ENCODE peak calls at places on chromosome 14, in ten cellular contexts. One of them, this sample, is unnamed.

GRCh38 chr14:65103150-65103760 is 938 bp upstream of the MAX start:
- DNase-seq in effector memory CD4-positive, alpha-beta T cell: no peak
- DNase-seq in SJCRH30: peak; percentile 38
- DNase-seq in activated CD4-positive, alpha-beta T cell treated with anti-CD3 and anti-CD28 coated beads, Interleukin-2, amount 50 U/mL, for 48 hours: peak; percentile 25
- DNase-seq in Panc1: no peak
- DNase-seq in NCI-H748 treated with DMSO at 0.1 percent for 48 hours: peak; percentile 67
- DNase-seq in heart right ventricle: no peak
- DNase-seq in CD4-positive, alpha-beta T cell: no peak
- DNase-seq in pons: no peak
- DNase-seq in Ammon's horn: peak; percentile 14
- DNase-seq in this sample: peak; percentile 71

GRCh38 chr14:95689441-95689840 is 3.2 kb downstream of the TCL1B start:
- DNase-seq in Ammon's horn: no peak
- DNase-seq in NCI-H748 treated with DMSO at 0.1 percent for 48 hours: no peak
- DNase-seq in Panc1: no peak
- DNase-seq in activated CD4-positive, alpha-beta T cell treated with anti-CD3 and anti-CD28 coated beads, Interleukin-2, amount 50 U/mL, for 48 hours: no peak
- DNase-seq in SJCRH30: no peak
- DNase-seq in heart right ventricle: no peak
- DNase-seq in pons: no peak
- DNase-seq in CD4-positive, alpha-beta T cell: no peak
- DNase-seq in effector memory CD4-positive, alpha-beta T cell: no peak
- DNase-seq in this sample: no peak

GRCh38 chr14:101499513-101499912 is 61.8 kb upstream of the DIO3 start:
- DNase-seq in activated CD4-positive, alpha-beta T cell treated with anti-CD3 and anti-CD28 coated beads, Interleukin-2, amount 50 U/mL, for 48 hours: no peak
- DNase-seq in NCI-H748 treated with DMSO at 0.1 percent for 48 hours: no peak
- DNase-seq in Panc1: no peak
- DNase-seq in Ammon's horn: no peak
- DNase-seq in SJCRH30: no peak
- DNase-seq in CD4-positive, alpha-beta T cell: no peak
- DNase-seq in heart right ventricle: no peak
- DNase-seq in pons: no peak
- DNase-seq in effector memory CD4-positive, alpha-beta T cell: no peak
- DNase-seq in this sample: no peak

GRCh38 chr14:53355581-53356112 is 202.5 kb upstream of the DDHD1 start:
- DNase-seq in Ammon's horn: peak; percentile 13
- DNase-seq in activated CD4-positive, alpha-beta T cell treated with anti-CD3 and anti-CD28 coated beads, Interleukin-2, amount 50 U/mL, for 48 hours: no peak
- DNase-seq in NCI-H748 treated with DMSO at 0.1 percent for 48 hours: no peak
- DNase-seq in heart right ventricle: no peak
- DNase-seq in pons: peak; percentile 36
- DNase-seq in SJCRH30: peak; percentile 93
- DNase-seq in Panc1: no peak
- DNase-seq in CD4-positive, alpha-beta T cell: no peak
- DNase-seq in effector memory CD4-positive, alpha-beta T cell: no peak
- DNase-seq in this sample: no peak

GRCh38 chr14:86217523-86217922 is 687.6 kb downstream of the FLRT2 start:
- DNase-seq in CD4-positive, alpha-beta T cell: no peak
- DNase-seq in NCI-H748 treated with DMSO at 0.1 percent for 48 hours: no peak
- DNase-seq in Panc1: no peak
- DNase-seq in Ammon's horn: no peak
- DNase-seq in activated CD4-positive, alpha-beta T cell treated with anti-CD3 and anti-CD28 coated beads, Interleukin-2, amount 50 U/mL, for 48 hours: no peak
- DNase-seq in effector memory CD4-positive, alpha-beta T cell: no peak
- DNase-seq in SJCRH30: no peak
- DNase-seq in heart right ventricle: no peak
- DNase-seq in pons: no peak
- DNase-seq in this sample: no peak

GRCh38 chr14:102893452-102893851 is 29.0 kb upstream of the AMN start:
- DNase-seq in pons: peak; percentile 64
- DNase-seq in SJCRH30: peak; percentile 15
- DNase-seq in heart right ventricle: peak; percentile 44
- DNase-seq in NCI-H748 treated with DMSO at 0.1 percent for 48 hours: no peak
- DNase-seq in Ammon's horn: peak; percentile 33
- DNase-seq in activated CD4-positive, alpha-beta T cell treated with anti-CD3 and anti-CD28 coated beads, Interleukin-2, amount 50 U/mL, for 48 hours: no peak
- DNase-seq in Panc1: no peak
- DNase-seq in CD4-positive, alpha-beta T cell: no peak
- DNase-seq in effector memory CD4-positive, alpha-beta T cell: no peak
- DNase-seq in this sample: no peak

GRCh38 chr14:44027397-44027796 is 479.7 kb downstream of the FSCB start:
- DNase-seq in Ammon's horn: no peak
- DNase-seq in pons: no peak
- DNase-seq in Panc1: no peak
- DNase-seq in heart right ventricle: no peak
- DNase-seq in effector memory CD4-positive, alpha-beta T cell: no peak
- DNase-seq in SJCRH30: no peak
- DNase-seq in CD4-positive, alpha-beta T cell: no peak
- DNase-seq in NCI-H748 treated with DMSO at 0.1 percent for 48 hours: no peak
- DNase-seq in activated CD4-positive, alpha-beta T cell treated with anti-CD3 and anti-CD28 coated beads, Interleukin-2, amount 50 U/mL, for 48 hours: no peak
- DNase-seq in this sample: no peak

GRCh38 chr14:45249847-45250575 is 3.0 kb downstream of the MIS18BP1 start:
- DNase-seq in effector memory CD4-positive, alpha-beta T cell: no peak
- DNase-seq in SJCRH30: peak; percentile 67
- DNase-seq in pons: peak; percentile 72
- DNase-seq in Panc1: no peak
- DNase-seq in heart right ventricle: no peak
- DNase-seq in Ammon's horn: peak; percentile 35
- DNase-seq in NCI-H748 treated with DMSO at 0.1 percent for 48 hours: no peak
- DNase-seq in activated CD4-positive, alpha-beta T cell treated with anti-CD3 and anti-CD28 coated beads, Interleukin-2, amount 50 U/mL, for 48 hours: no peak
- DNase-seq in CD4-positive, alpha-beta T cell: no peak
- DNase-seq in this sample: no peak

GRCh38 chr14:101351769-101352168 is 209.5 kb upstream of the DIO3 start:
- DNase-seq in NCI-H748 treated with DMSO at 0.1 percent for 48 hours: no peak
- DNase-seq in effector memory CD4-positive, alpha-beta T cell: no peak
- DNase-seq in pons: no peak
- DNase-seq in Ammon's horn: no peak
- DNase-seq in heart right ventricle: no peak
- DNase-seq in SJCRH30: no peak
- DNase-seq in CD4-positive, alpha-beta T cell: no peak
- DNase-seq in activated CD4-positive, alpha-beta T cell treated with anti-CD3 and anti-CD28 coated beads, Interleukin-2, amount 50 U/mL, for 48 hours: no peak
- DNase-seq in Panc1: no peak
- DNase-seq in this sample: no peak

GRCh38 chr14:69432364-69432763 is 33.9 kb downstream of the SLC39A9 start:
- DNase-seq in Panc1: no peak
- DNase-seq in effector memory CD4-positive, alpha-beta T cell: no peak
- DNase-seq in SJCRH30: no peak
- DNase-seq in pons: no peak
- DNase-seq in CD4-positive, alpha-beta T cell: no peak
- DNase-seq in activated CD4-positive, alpha-beta T cell treated with anti-CD3 and anti-CD28 coated beads, Interleukin-2, amount 50 U/mL, for 48 hours: no peak
- DNase-seq in heart right ventricle: no peak
- DNase-seq in Ammon's horn: no peak
- DNase-seq in NCI-H748 treated with DMSO at 0.1 percent for 48 hours: no peak
- DNase-seq in this sample: no peak

GRCh38 chr14:31829256-31829923 is 247.7 kb upstream of the ARHGAP5 start:
- DNase-seq in NCI-H748 treated with DMSO at 0.1 percent for 48 hours: no peak
- DNase-seq in pons: no peak
- DNase-seq in SJCRH30: peak; percentile 49
- DNase-seq in Ammon's horn: no peak
- DNase-seq in Panc1: no peak
- DNase-seq in CD4-positive, alpha-beta T cell: no peak
- DNase-seq in activated CD4-positive, alpha-beta T cell treated with anti-CD3 and anti-CD28 coated beads, Interleukin-2, amount 50 U/mL, for 48 hours: no peak
- DNase-seq in effector memory CD4-positive, alpha-beta T cell: no peak
- DNase-seq in heart right ventricle: no peak
- DNase-seq in this sample: no peak

This sample was measured in NCI-H82.